ENCODE peak calls at places on chromosomes 11 and 22, in six cellular contexts. F is AG09309; T is activated CD8-positive, alpha-beta T cell treated with anti-CD3 and anti-CD28 coated beads for 36 hours; G is dorsolateral prefrontal cortex; Z is Calu3; O is endothelial cell. N is an unnamed sample.

GRCh38 chr22:46841528-46841927 is 79.1 kb downstream of the TBC1D22A start:
- DNase-seq in F (no peak), T (no peak), G (no peak), Z (no peak), O (no peak), N (no peak)

GRCh38 chr11:2794947-2795346 is 90.6 kb downstream of the CDKN1C start:
- DNase-seq in F (no peak), T (no peak), G (peak; percentile 1), Z (no peak), O (no peak), N (no peak)

GRCh38 chr22:49676783-49677494 is 150.7 kb downstream of the BRD1 start:
- DNase-seq in F (no peak), T (no peak), G (no peak), Z (no peak), O (no peak), N (no peak)

GRCh38 chr22:33850227-33850626 is 70.0 kb downstream of the LARGE1 start:
- DNase-seq in F (no peak), T (no peak), G (no peak), Z (no peak), O (no peak), N (no peak)

GRCh38 chr22:27170491-27170890 is 513.1 kb downstream of the MIAT start:
- DNase-seq in F (peak; percentile 91), T (no peak), G (no peak), Z (peak; percentile 21), O (no peak), N (no peak)

GRCh38 chr11:30333405-30333804 is 10.5 kb downstream of the ARL14EP start:
- DNase-seq in F (no peak), T (no peak), G (no peak), Z (peak; percentile 16), O (no peak), N (no peak)

GRCh38 chr11:70085815-70086769 is 8.0 kb downstream of the ANO1 start:
- DNase-seq in F (no peak), T (no peak), G (no peak), Z (no peak), O (no peak), N (no peak)

GRCh38 chr11:10305964-10306918 is 1.4 kb downstream of the ADM start:
- DNase-seq in F (no peak), T (peak; percentile 36), G (no peak), Z (peak; percentile 21), O (peak; percentile 26), N (no peak)

GRCh38 chr11:81112718-81113117 is 1620.9 kb downstream of the FAM181B start:
- DNase-seq in F (no peak), T (no peak), G (no peak), Z (no peak), O (no peak), N (no peak)

GRCh38 chr11:46489668-46490560 is 98.3 kb upstream of the CHRM4 start:
- DNase-seq in F (peak; percentile 55), T (peak; percentile 54), G (no peak), Z (peak; percentile 48), O (peak; percentile 44), N (peak; percentile 43)

GRCh38 chr11:36753960-36754359 is 155.9 kb upstream of the RAG2 start:
- DNase-seq in F (no peak), T (no peak), G (no peak), Z (no peak), O (no peak), N (no peak)

GRCh38 chr11:70327717-70328116 is 57.2 kb downstream of the PPFIA1 start:
- DNase-seq in F (no peak), T (no peak), G (no peak), Z (no peak), O (no peak), N (peak; percentile 55)

DNA sequence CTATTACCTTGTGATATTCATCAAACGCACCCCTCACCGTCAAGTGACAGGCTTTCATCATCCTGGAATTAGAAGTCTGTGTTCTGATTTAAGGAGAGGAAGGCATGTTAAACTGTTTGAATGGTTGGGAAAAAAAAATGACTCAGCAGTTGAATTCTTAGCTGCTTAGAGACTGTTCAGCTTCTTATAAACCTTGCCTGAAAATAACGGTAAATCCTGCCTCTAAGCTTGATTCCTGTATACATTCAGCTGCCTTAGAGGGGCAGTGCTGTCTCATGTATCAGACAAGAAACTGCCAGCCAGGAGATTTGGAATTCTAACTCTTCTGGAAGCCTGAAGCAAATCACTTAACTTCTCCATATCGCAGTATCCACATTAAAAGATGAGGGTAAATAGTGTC is 437.4 kb downstream of the JRKL start:
- DNase-seq in F (no peak), T (no peak), G (no peak), Z (no peak), O (peak; percentile 6), N (no peak)
- TF ChIP-seq CTCF in F (no peak), T (no peak), G (peak; percentile 35), Z (no peak), O (no peak), N (no peak)

DNA sequence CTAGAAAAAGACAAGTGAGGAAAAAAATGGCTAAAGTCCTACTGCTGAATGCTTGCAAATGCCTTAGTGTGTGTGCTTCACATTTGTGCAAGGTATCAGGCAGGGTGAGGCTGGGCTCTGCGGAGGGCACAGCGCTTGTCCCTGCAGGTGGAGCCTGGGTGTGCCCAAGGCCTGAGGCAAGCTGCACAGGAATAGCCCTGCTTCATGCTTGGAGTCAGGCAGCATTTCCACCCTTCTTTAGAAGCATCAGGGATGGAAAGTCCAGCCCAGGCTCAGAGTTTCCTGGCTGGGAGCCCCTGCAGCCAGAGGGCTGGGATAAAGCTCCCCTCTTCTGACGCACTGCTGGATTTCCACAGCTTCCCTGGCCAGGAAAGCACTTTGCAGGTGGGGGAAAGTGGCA is 63.5 kb downstream of the GALNT18 start:
- DNase-seq in F (no peak), T (no peak), G (no peak), Z (no peak), O (no peak), N (no peak)
- TF ChIP-seq CTCF in F (no peak), T (no peak), G (no peak), Z (no peak), O (no peak), N (no peak)

GRCh38 chr11:45162916-45163879 is 16.8 kb downstream of the PRDM11 start:
- DNase-seq in F (no peak), T (no peak), G (no peak), Z (no peak), O (no peak), N (no peak)
- TF ChIP-seq CTCF in F (no peak), T (no peak), G (no peak), Z (no peak), O (no peak), N (no peak)

DNA sequence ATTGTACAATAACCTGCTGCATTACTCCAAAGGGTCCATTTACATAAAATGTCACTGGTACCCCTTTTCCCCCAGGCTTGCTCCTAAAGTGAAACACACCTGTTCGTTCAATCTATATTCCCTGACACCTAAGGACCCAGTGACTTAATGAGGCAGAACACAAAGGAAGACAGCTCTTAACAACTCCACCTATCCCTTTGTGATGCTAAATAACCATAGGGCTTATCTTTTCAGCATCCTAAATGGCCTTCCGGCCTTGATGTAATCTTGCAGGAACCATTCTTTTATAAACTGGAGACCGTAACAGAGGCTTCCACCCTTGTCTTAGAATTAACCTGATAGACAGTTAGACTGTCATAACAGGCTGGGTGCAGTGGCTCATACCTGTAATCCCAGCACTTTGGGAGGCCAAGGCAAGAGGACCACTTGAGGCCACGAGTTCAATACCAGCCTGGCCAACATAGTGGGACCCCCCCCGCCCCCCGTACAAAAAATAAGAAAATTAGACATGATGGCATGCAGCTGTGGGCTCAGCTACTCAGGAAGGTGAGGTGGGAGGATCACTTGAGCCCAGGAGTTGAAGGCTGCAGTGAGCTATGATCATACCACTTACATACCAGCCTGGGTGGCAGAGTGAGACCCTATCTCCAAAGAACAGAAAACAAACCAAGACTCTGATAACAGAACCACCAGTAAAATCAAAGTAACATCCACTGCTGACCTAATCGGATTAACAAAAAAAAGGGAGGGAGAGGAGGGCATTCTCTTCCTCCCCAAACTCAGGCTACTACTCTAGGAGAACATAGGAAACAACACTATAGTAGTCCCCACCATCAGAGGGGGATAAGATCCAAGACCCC is 5.1 kb downstream of the CHEK2 start:
- DNase-seq in F (no peak), T (no peak), G (no peak), Z (no peak), O (no peak), N (no peak)
- TF ChIP-seq CTCF in F (no peak), T (no peak), G (no peak), Z (no peak), O (no peak), N (no peak)

DNA sequence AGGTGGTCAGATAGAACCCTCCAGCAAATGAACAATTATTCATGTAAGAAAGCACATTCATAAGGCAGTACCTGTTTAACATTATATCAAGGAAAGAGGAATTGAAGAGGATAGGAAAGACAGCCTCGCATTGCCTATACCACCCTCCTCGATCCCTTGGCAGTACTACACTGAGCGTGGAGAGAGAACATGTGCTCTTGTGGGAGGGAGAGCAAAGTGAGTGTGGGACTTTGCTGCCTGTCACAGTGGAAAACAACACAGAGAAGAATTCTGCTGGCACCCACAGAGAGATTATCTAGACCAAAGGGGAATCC is 17.5 kb upstream of the DDX10 start:
- DNase-seq in F (no peak), T (no peak), G (no peak), Z (no peak), O (no peak), N (no peak)
- TF ChIP-seq CTCF in F (no peak), T (no peak), G (no peak), Z (no peak), O (no peak), N (no peak)

GRCh38 chr11:71994786-71995185 is 3.9 kb upstream of the IL18BP start:
- DNase-seq in F (no peak), T (no peak), G (no peak), Z (no peak), O (no peak), N (no peak)
- TF ChIP-seq CTCF in F (no peak), T (no peak), G (no peak), Z (no peak), O (no peak), N (no peak)

DNA sequence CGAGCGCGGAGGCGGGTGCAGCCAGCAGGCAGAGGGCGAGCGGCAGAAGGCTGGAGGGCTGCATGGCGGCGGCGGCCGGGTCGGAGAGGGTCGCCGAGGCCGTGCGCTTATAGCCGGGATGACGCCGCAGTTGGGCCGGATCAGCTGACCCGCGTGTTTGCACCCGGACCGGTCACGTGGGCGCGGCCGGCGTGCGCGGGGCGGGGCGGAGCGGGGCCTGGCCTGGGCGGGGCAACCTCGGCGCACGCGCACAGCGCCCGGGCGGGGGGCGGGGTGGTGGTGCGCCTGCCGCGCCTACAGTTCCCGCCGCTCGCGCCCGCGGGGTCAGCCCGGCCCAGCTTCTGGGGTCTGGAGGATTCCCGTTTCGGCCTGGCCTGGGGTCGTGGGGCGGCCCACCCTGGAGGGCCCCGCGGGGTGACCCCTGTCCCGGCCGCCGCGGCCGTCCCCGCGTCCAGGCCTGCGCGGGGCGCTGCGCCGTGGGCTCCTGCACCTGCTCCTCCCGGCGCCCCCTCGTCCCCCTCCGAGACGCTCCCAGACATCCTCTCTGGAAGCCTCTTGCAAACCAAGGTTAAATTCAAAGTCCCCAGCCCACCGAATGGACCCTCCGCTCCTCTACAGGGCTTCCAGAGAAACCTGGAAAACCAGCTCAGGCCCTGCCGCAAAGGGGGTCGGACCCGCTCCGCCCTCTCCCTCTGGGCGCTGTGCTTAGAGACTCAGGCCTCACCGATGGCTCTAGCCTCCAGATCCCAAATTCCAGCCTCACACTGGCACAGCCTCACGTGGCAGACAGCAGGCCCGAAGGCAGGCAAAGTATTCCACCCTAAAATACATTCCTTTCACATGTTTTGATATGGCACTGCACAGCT is at the start of gene CTSD:
- DNase-seq in F (no peak), T (peak; percentile 90), G (peak; percentile 90), Z (peak; percentile 91), O (peak; percentile 93), N (peak; percentile 100)
- TF ChIP-seq CTCF in F (no peak), T (no peak), G (no peak), Z (no peak), O (no peak), N (peak; percentile 14)

N was measured in GM13977.